ENCODE peak calls at places on chromosomes 7 and 10, in five cellular contexts. K, U, P, V and N are unnamed samples.

GRCh38 chr10:122010405-122011050 is 21.6 kb downstream of the TACC2 start:
- DNase-seq in U (no peak), V (no peak), P (no peak), K (no peak), N (no peak)

GRCh38 chr10:78566216-78567135 is 502.3 kb upstream of the ZMIZ1 start:
- DNase-seq in P (no peak), U (no peak), V (no peak), K (no peak), N (no peak)

GRCh38 chr7:104971290-104972071 is 42.5 kb upstream of the KMT2E start:
- DNase-seq in P (peak), U (no peak), K (no peak), V (no peak), N (peak)

GRCh38 chr7:120700806-120701205 is 157.1 kb downstream of the TSPAN12 start:
- DNase-seq in K (no peak), V (no peak), P (no peak), U (no peak), N (no peak)

GRCh38 chr7:143360788-143361551 is 1.5 kb downstream of the FAM131B start:
- DNase-seq in P (no peak), U (peak), K (peak), V (no peak), N (no peak)

GRCh38 chr7:7432979-7433378 is 102.7 kb downstream of the COL28A1 start:
- DNase-seq in V (no peak), P (no peak), U (no peak), K (no peak), N (no peak)

GRCh38 chr10:25506821-25507335 is 332.1 kb downstream of the GPR158 start:
- DNase-seq in U (no peak), V (no peak), K (no peak), P (no peak), N (no peak)

GRCh38 chr10:60827791-60828488 is 49.7 kb downstream of the CDK1 start:
- DNase-seq in U (no peak), V (no peak), K (no peak), P (no peak), N (no peak)

GRCh38 chr10:99658622-99659030 is 683 bp upstream of the ENTPD7 start:
- DNase-seq in U (no peak), P (no peak), K (no peak), V (peak), N (peak)

GRCh38 chr10:66929375-66929774 is 3.5 kb downstream of the LRRTM3 start:
- DNase-seq in U (no peak), P (peak), K (no peak), V (no peak), N (no peak)

GRCh38 chr7:32062150-32062549 is 8.1 kb downstream of the PDE1C start:
- DNase-seq in P (no peak), U (no peak), V (peak), K (no peak), N (peak)

GRCh38 chr7:93921607-93922446 is at the start of gene GNG11:
- DNase-seq in K (peak), U (no peak), V (peak), P (peak), N (peak)

GRCh38 chr7:28986723-28987122 is 28.6 kb upstream of the TRIL start:
- DNase-seq in K (no peak), V (no peak), P (no peak), U (no peak), N (no peak)

GRCh38 chr10:110455440-110455839 is 42.3 kb upstream of the DUSP5 start:
- DNase-seq in P (no peak), V (no peak), U (no peak), K (no peak), N (no peak)

GRCh38 chr10:77637474-77637985 is at the start of gene KCNMA1:
- DNase-seq in V (no peak), K (no peak), U (peak), P (peak), N (no peak)

GRCh38 chr10:116014859-116015258 is 258.1 kb downstream of the GFRA1 start:
- DNase-seq in U (no peak), P (no peak), V (no peak), K (no peak), N (no peak)

GRCh38 chr7:89554209-89554608 is 600.1 kb upstream of the STEAP1 start:
- DNase-seq in V (no peak), K (no peak), U (no peak), P (no peak), N (no peak)